ENCODE peak calls at places on chromosomes 16 and 17, in four cellular contexts. Y is K562, L is psoas muscle, K is pancreas. D is an unnamed sample. For H3K4me1, the result is how much of the 10 kb centered on the place peaks cover.

GRCh38 chr17:47792457-47792856 is 29.1 kb downstream of the OSBPL7 start:
- DNase-seq in Y (no peak), L (no peak), K (no peak), D (no peak)

GRCh38 chr17:7218166-7218565 is 1.5 kb downstream of the DLG4 start:
- DNase-seq in Y (no peak), L (peak), K (no peak), D (no peak)

GRCh38 chr17:915416-916201 is 64.0 kb downstream of the NXN start:
- DNase-seq in Y (no peak), L (peak), K (no peak), D (no peak)

GRCh38 chr17:66775881-66776400 is 59.0 kb upstream of the CACNG5 start:
- DNase-seq in Y (no peak), L (no peak), K (no peak), D (no peak)

GRCh38 chr17:76388966-76389888 is 4.8 kb downstream of the SPHK1 start:
- DNase-seq in Y (no peak), L (no peak), K (peak), D (no peak)

GRCh38 chr17:65598711-65599110 is 37.3 kb upstream of the AXIN2 start:
- DNase-seq in Y (no peak), L (no peak), K (no peak), D (no peak)

GRCh38 chr16:85422374-85423185 is 190.5 kb upstream of the GSE1 start:
- DNase-seq in Y (no peak), L (no peak), K (peak), D (peak)

GRCh38 chr17:38702900-38703741 is 2.0 kb upstream of the MLLT6 start:
- DNase-seq in Y (peak), L (no peak), K (peak), D (peak)

GRCh38 chr17:81148986-81149533 is 16.2 kb upstream of the PVALEF start:
- DNase-seq in Y (no peak), L (no peak), K (no peak), D (peak)

GRCh38 chr17:72811976-72812687 is 280.4 kb downstream of the SLC39A11 start:
- DNase-seq in Y (no peak), L (no peak), K (no peak), D (no peak)

GRCh38 chr16:10831899-10832886 is 13.6 kb upstream of the TVP23A start:
- DNase-seq in Y (no peak), L (no peak), K (no peak), D (no peak)

GRCh38 chr16:4272114-4272954 is 489 bp downstream of the TFAP4 start:
- DNase-seq in Y (peak), L (peak), K (peak), D (peak)

GRCh38 chr16:85310868-85311585 is 198.8 kb upstream of the CIBAR2 start:
- DNase-seq in Y (no peak), L (no peak), K (no peak), D (no peak)

GRCh38 chr16:1029259-1029545 is 43.3 kb upstream of the SSTR5 start:
- DNase-seq in Y (no peak), L (no peak), K (no peak), D (no peak)

GRCh38 chr16:1027416-1027815 is 45.1 kb upstream of the SSTR5 start:
- DNase-seq in Y (no peak), L (no peak), K (no peak), D (no peak)

GRCh38 chr16:1028056-1028455 is 44.5 kb upstream of the SSTR5 start:
- DNase-seq in Y (no peak), L (no peak), K (no peak), D (no peak)

GRCh38 chr16:1030381-1030901 is 42.1 kb upstream of the SSTR5 start:
- DNase-seq in Y (no peak), L (no peak), K (peak), D (no peak)

DNA sequence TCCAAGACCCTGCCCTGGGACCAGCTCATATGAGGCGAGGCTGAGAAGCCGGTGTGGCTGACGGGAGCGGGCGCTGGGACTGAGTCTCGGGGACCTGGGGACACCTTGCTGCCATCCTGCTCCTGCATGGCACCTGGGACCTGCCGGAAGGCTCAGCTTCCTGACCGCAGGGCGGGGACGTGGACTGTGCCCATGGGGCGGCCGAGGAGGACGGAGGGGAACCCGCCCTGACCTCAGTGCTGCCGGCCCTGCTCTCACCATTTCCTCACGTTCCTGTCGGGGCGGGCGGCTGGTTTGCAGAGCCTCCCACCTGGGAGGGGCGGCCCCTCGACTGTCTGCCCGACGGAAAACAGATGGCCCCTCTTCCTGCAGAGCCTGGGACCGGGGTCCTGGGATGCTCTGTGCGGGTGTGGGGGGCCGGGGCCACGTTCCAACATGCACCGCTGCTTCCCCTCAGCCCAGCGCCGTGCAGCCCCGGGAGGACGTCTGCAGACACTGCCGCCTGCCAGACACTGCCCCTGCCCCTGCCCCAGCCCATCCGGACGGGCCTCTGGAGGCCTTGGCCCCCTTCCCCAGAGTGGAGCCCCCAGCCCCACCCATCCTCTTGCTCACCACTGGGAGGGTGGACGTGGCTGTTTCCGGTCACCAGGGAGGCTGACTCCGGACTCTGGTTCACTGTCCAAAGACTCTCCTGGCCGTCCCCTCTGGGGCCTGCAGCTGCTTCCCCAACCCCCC is 43.9 kb upstream of the SSTR5 start:
- DNase-seq in Y (no peak), L (no peak), K (no peak), D (no peak)
- H3K4me3 ChIP-seq in Y (no peak), L (no peak), K (no peak), D (no peak)

DNA sequence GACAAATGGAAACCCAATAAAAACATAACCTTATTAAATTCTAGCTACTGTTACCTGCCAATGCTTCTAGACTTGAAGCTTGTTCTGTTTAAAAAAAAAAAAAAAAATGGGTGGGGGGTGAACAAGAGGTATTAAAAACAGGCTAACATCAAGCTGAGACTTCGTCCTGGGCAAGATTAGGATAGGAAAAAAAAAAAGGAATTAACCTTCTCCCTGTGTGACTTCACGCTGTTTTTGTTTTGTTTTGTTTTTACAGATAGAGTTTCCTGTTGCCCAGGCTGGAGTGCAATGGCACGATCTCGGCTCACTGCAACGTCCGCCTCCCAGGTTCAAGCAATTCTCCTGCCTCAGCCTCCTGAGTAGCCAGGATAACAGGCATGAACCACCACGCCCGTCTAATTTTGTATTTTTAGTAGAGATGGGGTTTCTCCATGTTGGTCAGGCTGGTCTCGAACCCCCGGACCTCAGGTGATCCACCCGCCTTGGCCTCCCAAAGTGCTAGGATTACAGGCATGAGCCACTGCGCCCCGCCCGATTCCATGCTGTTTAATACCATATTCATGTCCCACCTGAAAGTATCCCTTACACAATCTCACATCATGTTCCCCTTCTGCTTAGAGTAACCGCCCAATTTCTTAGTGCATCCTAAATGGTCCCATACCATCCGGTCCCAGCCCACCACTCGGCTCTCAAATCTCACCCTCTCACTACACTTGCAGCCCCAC is 2.2 kb downstream of the USP31 start:
- DNase-seq in Y (no peak), L (no peak), K (no peak), D (no peak)
- H3K4me1 ChIP-seq in Y (under half), L (under half), K (under half), D (under half)

GRCh38 chr17:57499648-57500049 is 243.3 kb downstream of the MSI2 start:
- DNase-seq in Y (peak), L (no peak), K (no peak), D (no peak)
- TF ChIP-seq CTCF in Y (no peak), L (no peak), K (no peak), D (no peak)

DNA sequence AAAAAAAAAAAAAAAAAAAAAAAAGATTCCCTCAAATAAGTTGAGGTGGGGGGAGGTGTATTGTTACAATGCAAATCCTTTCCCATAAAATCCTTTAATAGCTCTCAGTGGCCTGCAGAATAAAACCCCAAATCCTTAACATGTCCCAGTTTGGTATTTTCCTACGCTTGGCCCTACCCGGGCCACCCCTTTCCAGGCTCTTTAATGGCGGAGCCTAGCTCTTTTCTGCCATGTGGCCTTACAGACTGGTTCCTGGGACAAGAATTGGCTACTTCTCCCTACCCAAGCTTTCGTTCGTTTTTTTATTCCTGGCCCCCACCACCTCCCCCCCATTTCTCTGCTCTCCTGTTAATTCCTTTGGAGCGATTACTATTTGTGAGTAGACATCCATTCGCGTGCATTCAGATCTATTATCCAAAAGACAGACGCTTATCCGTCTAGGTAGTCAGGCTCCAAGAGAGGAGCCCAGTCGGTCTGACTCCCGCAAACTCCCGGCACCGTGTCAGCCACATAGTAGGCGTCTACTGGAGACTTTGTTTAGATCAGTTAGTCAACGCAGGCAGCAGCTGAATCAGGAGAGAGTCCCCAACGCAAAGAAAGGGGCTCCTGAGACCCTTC is 813 bp upstream of the THAP11 start:
- DNase-seq in Y (no peak), L (no peak), K (no peak), D (no peak)
- H3K4me3 ChIP-seq in Y (peak), L (peak), K (no peak), D (peak)

D was measured in right lobe of liver.